ENCODE peak calls at places on chromosomes 13 and 19, in seven cellular contexts. K is adrenal gland, V is brain microvascular endothelial cell, A is cardiac fibroblast, B is iPS DF 6.9, G is PC-3, D is fibroblast of the aortic adventitia. L is an unnamed sample.
A peak's percentile ranks its signal among the peaks of the same experiment; 100 is the strongest.

GRCh38 chr19:2391118-2391725 is 31.2 kb downstream of the TMPRSS9 start:
- DNase-seq in K (peak; percentile 71), G (peak; percentile 69), V (peak; percentile 58), B (peak; percentile 35), D (peak; percentile 82), A (peak; percentile 82), L (peak; percentile 65)

GRCh38 chr19:45809643-45810159 is 5.4 kb downstream of the RSPH6A start:
- DNase-seq in K (no peak), V (peak; percentile 45), B (no peak), G (peak; percentile 58), A (peak; percentile 74), D (peak; percentile 71), L (peak; percentile 81)

GRCh38 chr19:51389143-51389542 is 1.2 kb downstream of the C19orf84 start:
- DNase-seq in G (no peak), K (no peak), A (no peak), V (no peak), D (no peak), B (no peak), L (no peak)

GRCh38 chr19:10000171-10000826 is 10.0 kb downstream of the COL5A3 start:
- DNase-seq in V (peak; percentile 48), A (peak; percentile 80), D (peak; percentile 73), G (peak; percentile 81), K (peak; percentile 81), B (peak; percentile 80), L (peak; percentile 69)

GRCh38 chr13:63541336-63541735 is 2125.7 kb upstream of the PCDH20 start:
- DNase-seq in B (peak; percentile 9), K (no peak), V (no peak), A (no peak), G (no peak), D (no peak), L (no peak)

GRCh38 chr13:99196466-99197256 is 4.0 kb upstream of the UBAC2 start:
- DNase-seq in D (no peak), V (no peak), B (no peak), K (no peak), A (no peak), G (peak; percentile 74), L (no peak)

GRCh38 chr19:19170053-19170945 is at the start of gene MEF2B:
- DNase-seq in V (peak; percentile 56), D (peak; percentile 35), A (peak; percentile 64), B (peak; percentile 72), K (peak; percentile 87), G (peak; percentile 55), L (peak; percentile 17)

GRCh38 chr13:51585234-51585672 is 991 bp downstream of the WDFY2 start:
- DNase-seq in B (no peak), A (peak; percentile 40), K (no peak), D (peak; percentile 56), V (peak; percentile 16), G (no peak), L (peak; percentile 10)

DNA sequence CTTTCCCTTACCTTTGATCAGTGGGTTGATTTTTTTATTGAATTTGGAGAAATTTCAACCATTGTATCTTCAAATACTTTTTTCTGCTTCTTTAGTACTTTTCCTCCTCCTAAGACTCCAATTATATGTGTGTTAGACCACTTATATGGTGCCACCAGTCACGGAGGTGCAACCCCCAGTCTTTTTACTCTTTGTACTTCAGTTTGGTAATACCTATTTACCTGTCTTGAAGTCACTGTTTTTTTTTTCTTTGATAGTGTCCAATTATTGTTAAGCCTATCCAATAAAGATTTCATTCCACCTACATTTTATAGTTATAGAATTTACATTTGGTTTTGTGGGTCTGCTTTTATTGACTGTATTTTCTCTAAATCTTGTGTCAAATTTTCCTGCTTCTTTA is 14.9 kb downstream of the ZNF283 start:
- DNase-seq in D (no peak), K (no peak), G (no peak), A (no peak), V (no peak), B (no peak), L (no peak)
- H3K4me3 ChIP-seq in D (no peak overlapping the region), K (no peak overlapping the region), G (no peak overlapping the region), A (no peak overlapping the region), V (no peak overlapping the region), B (no peak overlapping the region), L (no peak overlapping the region)

GRCh38 chr19:1235625-1236538 is 1.9 kb downstream of the CBARP start:
- DNase-seq in K (no peak), D (no peak), V (no peak), A (no peak), B (no peak), G (peak; percentile 45), L (no peak)
- H3K4me3 ChIP-seq in K (no peak overlapping the region), D (peak overlapping the region; percentile 51), V (peak overlapping the region; percentile 72), A (peak overlapping the region; percentile 28), B (peak overlapping the region; percentile 14), G (peak overlapping the region; percentile 62), L (no peak overlapping the region)

GRCh38 chr19:48867922-48868195 is 558 bp downstream of the PLEKHA4 start:
- DNase-seq in K (no peak), A (no peak), G (no peak), D (no peak), B (no peak), V (no peak), L (no peak)
- H3K4me3 ChIP-seq in K (no peak overlapping the region), A (peak overlapping the region; percentile 49), G (no peak overlapping the region), D (peak overlapping the region; percentile 78), B (no peak overlapping the region), V (peak overlapping the region; percentile 60), L (no peak overlapping the region)

GRCh38 chr19:41449079-41449864 is 6.3 kb downstream of the ERICH4 start:
- DNase-seq in G (peak; percentile 57), D (peak; percentile 72), B (peak; percentile 82), V (peak; percentile 60), K (peak; percentile 86), A (peak; percentile 83), L (peak; percentile 50)

GRCh38 chr19:41449865-41450178 is 6.9 kb downstream of the ERICH4 start:
- DNase-seq in D (no peak), G (no peak), K (no peak), V (no peak), A (no peak), B (no peak), L (no peak)

GRCh38 chr19:41445575-41445974 is 2.6 kb downstream of the ERICH4 start:
- DNase-seq in V (no peak), A (no peak), B (no peak), D (no peak), G (no peak), K (no peak), L (no peak)

GRCh38 chr19:41443813-41444455 is 978 bp downstream of the ERICH4 start:
- DNase-seq in V (no peak), D (no peak), A (no peak), B (no peak), G (no peak), K (peak; percentile 33), L (no peak)

GRCh38 chr19:41447732-41448332 is 4.9 kb downstream of the ERICH4 start:
- DNase-seq in A (no peak), K (no peak), D (no peak), G (no peak), B (no peak), V (no peak), L (no peak)
- H3K4me3 ChIP-seq in A (no peak overlapping the region), K (no peak overlapping the region), D (no peak overlapping the region), G (no peak overlapping the region), B (no peak overlapping the region), V (no peak overlapping the region), L (no peak overlapping the region)

GRCh38 chr19:40467007-40467565 is 285 bp downstream of the SPTBN4 start:
- DNase-seq in D (no peak), V (no peak), K (no peak), A (no peak), G (no peak), B (no peak), L (no peak)

GRCh38 chr19:40466219-40467006 is at the start of gene SPTBN4:
- DNase-seq in G (no peak), A (no peak), V (no peak), K (peak; percentile 89), D (no peak), B (no peak), L (no peak)

GRCh38 chr19:40464059-40465024 is 1.2 kb downstream of the BLVRB start:
- DNase-seq in D (peak; percentile 95), A (peak; percentile 94), V (peak; percentile 92), G (peak; percentile 94), B (no peak), K (peak; percentile 97), L (peak; percentile 77)

GRCh38 chr19:40465025-40465780 is at the start of gene BLVRB:
- DNase-seq in K (peak; percentile 81), A (peak; percentile 83), V (peak; percentile 58), D (peak; percentile 82), B (no peak), G (peak; percentile 39), L (no peak)

GRCh38 chr19:40465781-40466218 is 255 bp upstream of the BLVRB start:
- DNase-seq in K (peak; percentile 100), B (peak; percentile 95), A (peak; percentile 100), D (peak; percentile 99), G (peak; percentile 99), V (peak; percentile 99), L (peak; percentile 99)
- H3K4me3 ChIP-seq in K (no peak overlapping the region), B (peak overlapping the region; percentile 83), A (peak overlapping the region; percentile 76), D (peak overlapping the region; percentile 91), G (peak overlapping the region; percentile 89), V (peak overlapping the region; percentile 69), L (peak overlapping the region; percentile 78)

DNA sequence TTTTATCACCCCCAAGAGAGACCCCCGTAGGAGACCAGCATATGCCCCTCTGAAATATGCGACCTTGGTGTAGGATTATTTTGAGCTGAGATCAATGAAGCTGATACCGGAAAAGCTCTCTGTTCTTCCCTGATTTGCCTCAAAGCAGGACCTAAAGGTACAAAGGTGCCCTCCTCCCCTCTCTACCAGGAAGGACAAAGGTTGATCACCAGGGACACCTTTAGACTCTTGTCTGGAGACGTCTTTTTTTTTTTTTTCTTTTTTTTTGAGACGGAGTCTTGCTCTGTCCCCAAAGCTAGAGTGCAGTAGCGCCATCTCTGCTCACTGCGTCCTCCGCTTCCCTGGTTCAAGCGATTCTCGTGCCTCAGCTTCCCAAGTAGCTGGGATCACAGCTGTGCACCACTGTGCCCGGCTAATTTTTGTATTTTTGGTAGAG is 792 bp upstream of the PEX11G start:
- DNase-seq in V (no peak), B (no peak), G (no peak), A (no peak), D (no peak), K (no peak), L (no peak)
- H3K4me3 ChIP-seq in V (no peak overlapping the region), B (no peak overlapping the region), G (no peak overlapping the region), A (no peak overlapping the region), D (no peak overlapping the region), K (no peak overlapping the region), L (no peak overlapping the region)